ENCODE peak calls at places on chromosomes 4 and X, in nine cellular contexts. F, G, Q, P, W, M, Z, E and S are unnamed samples.

GRCh38 chrX:1763294-1763693 is 148.4 kb downstream of the ASMT start:
- DNase-seq in F (no peak), G (no peak), Q (no peak), P (no peak), W (no peak), M (no peak), Z (no peak), E (no peak), S (no peak)

GRCh38 chr4:183601381-183601780 is 57.6 kb downstream of the RWDD4 start:
- DNase-seq in F (no peak), G (no peak), Q (no peak), P (no peak), W (no peak), M (no peak), Z (no peak), E (no peak), S (no peak)

GRCh38 chr4:15917297-15917696 is 21.2 kb downstream of the FGFBP1 start:
- DNase-seq in F (no peak), G (no peak), Q (no peak), P (no peak), W (no peak), M (no peak), Z (no peak), E (no peak), S (no peak)

GRCh38 chrX:125205084-125205917 is 114.4 kb upstream of the TEX13C start:
- DNase-seq in F (no peak), G (peak; percentile 37), Q (no peak), P (peak; percentile 61), W (no peak), M (peak; percentile 31), Z (peak; percentile 26), E (no peak), S (peak; percentile 95)

GRCh38 chrX:133926099-133926498 is 59.3 kb downstream of the GPC3 start:
- DNase-seq in F (no peak), G (no peak), Q (no peak), P (no peak), W (no peak), M (no peak), Z (no peak), E (no peak), S (no peak)

GRCh38 chrX:1500701-1501624 is 36.0 kb downstream of the P2RY8 start:
- DNase-seq in F (no peak), G (no peak), Q (no peak), P (no peak), W (peak; percentile 10), M (peak; percentile 26), Z (no peak), E (no peak), S (no peak)

GRCh38 chr4:122796801-122797404 is 29.7 kb upstream of the FGF2 start:
- DNase-seq in F (no peak), G (no peak), Q (no peak), P (no peak), W (no peak), M (no peak), Z (no peak), E (no peak), S (no peak)

GRCh38 chrX:70096052-70096451 is 33.8 kb downstream of the OTUD6A start:
- DNase-seq in F (no peak), G (no peak), Q (no peak), P (no peak), W (no peak), M (no peak), Z (peak; percentile 28), E (no peak), S (no peak)

GRCh38 chrX:133549319-133549933 is 134.1 kb upstream of the GPC4 start:
- DNase-seq in F (no peak), G (no peak), Q (no peak), P (no peak), W (no peak), M (no peak), Z (no peak), E (no peak), S (no peak)

GRCh38 chr4:29423836-29424721 is 1296.1 kb upstream of the PCDH7 start:
- DNase-seq in F (no peak), G (no peak), Q (no peak), P (no peak), W (no peak), M (no peak), Z (no peak), E (no peak), S (peak; percentile 58)

GRCh38 chr4:37983951-37984350 is 23.8 kb downstream of the PTTG2 start:
- DNase-seq in F (no peak), G (no peak), Q (no peak), P (no peak), W (no peak), M (no peak), Z (no peak), E (no peak), S (no peak)

GRCh38 chr4:108359130-108359709 is 190.5 kb upstream of the LEF1 start:
- DNase-seq in F (no peak), G (no peak), Q (no peak), P (no peak), W (no peak), M (no peak), Z (no peak), E (no peak), S (no peak)

GRCh38 chr4:66991521-66991920 is 553.8 kb downstream of the CENPC start:
- DNase-seq in F (no peak), G (no peak), Q (no peak), P (no peak), W (no peak), M (no peak), Z (no peak), E (no peak), S (no peak)

GRCh38 chr4:15381806-15382338 is 46.0 kb upstream of the C1QTNF7 start:
- DNase-seq in F (no peak), G (no peak), Q (no peak), P (no peak), W (no peak), M (no peak), Z (no peak), E (no peak), S (no peak)

GRCh38 chr4:102268355-102268754 is 76.9 kb downstream of the SLC39A8 start:
- DNase-seq in F (no peak), G (no peak), Q (no peak), P (no peak), W (no peak), M (no peak), Z (no peak), E (no peak), S (no peak)

GRCh38 chr4:180150818-180151217 is 2092.4 kb upstream of the TENM3 start:
- DNase-seq in F (no peak), G (no peak), Q (no peak), P (peak; percentile 76), W (no peak), M (no peak), Z (no peak), E (no peak), S (peak; percentile 45)

GRCh38 chr4:127781303-127782024 is 658 bp upstream of the HSPA4L start:
- DNase-seq in F (peak; percentile 17), G (peak; percentile 46), Q (no peak), P (no peak), W (no peak), M (no peak), Z (no peak), E (peak; percentile 0), S (peak; percentile 4)

GRCh38 chr4:187814737-187815465 is 180.7 kb upstream of the ZFP42 start:
- DNase-seq in F (no peak), G (no peak), Q (no peak), P (no peak), W (no peak), M (no peak), Z (peak; percentile 65), E (no peak), S (no peak)

GRCh38 chrX:44063611-44064010 is 90.4 kb upstream of the NDP start:
- DNase-seq in F (no peak), G (no peak), Q (no peak), P (no peak), W (no peak), M (no peak), Z (no peak), E (no peak), S (no peak)

GRCh38 chrX:14598330-14598729 is 69.0 kb downstream of the GLRA2 start:
- DNase-seq in F (no peak), G (no peak), Q (no peak), P (no peak), W (no peak), M (no peak), Z (no peak), E (no peak), S (no peak)

GRCh38 chr4:120801171-120801758 is 121.3 kb downstream of the PRDM5 start:
- DNase-seq in F (no peak), G (no peak), Q (no peak), P (no peak), W (no peak), M (no peak), Z (peak; percentile 3), E (no peak), S (no peak)